ENCODE peak calls at places on chromosomes 2 and 18, in six cellular contexts. One of them, this sample, is unnamed.

GRCh38 chr2:58871469-58872142 is 630.5 kb upstream of the FANCL start:
- DNase-seq in HEK293T: peak
- DNase-seq in epithelial cell of esophagus: peak
- DNase-seq in dorsolateral prefrontal cortex: no peak
- DNase-seq in mesenteric fat pad: no peak
- DNase-seq in NCI-H510A: no peak
- DNase-seq in this sample: no peak

GRCh38 chr18:48023334-48024008 is 93.0 kb upstream of the SMAD2 start:
- DNase-seq in dorsolateral prefrontal cortex: no peak
- DNase-seq in NCI-H510A: peak
- DNase-seq in epithelial cell of esophagus: peak
- DNase-seq in HEK293T: peak
- DNase-seq in mesenteric fat pad: no peak
- DNase-seq in this sample: peak

GRCh38 chr18:22848618-22849017 is 84.5 kb upstream of the RBBP8 start:
- DNase-seq in NCI-H510A: no peak
- DNase-seq in dorsolateral prefrontal cortex: no peak
- DNase-seq in mesenteric fat pad: no peak
- DNase-seq in HEK293T: no peak
- DNase-seq in epithelial cell of esophagus: peak
- DNase-seq in this sample: no peak

GRCh38 chr2:201228271-201228911 is 31.9 kb upstream of the CASP8 start:
- DNase-seq in mesenteric fat pad: no peak
- DNase-seq in epithelial cell of esophagus: no peak
- DNase-seq in dorsolateral prefrontal cortex: no peak
- DNase-seq in HEK293T: no peak
- DNase-seq in NCI-H510A: no peak
- DNase-seq in this sample: peak

GRCh38 chr2:14743883-14744282 is 111.4 kb downstream of the LRATD1 start:
- DNase-seq in epithelial cell of esophagus: peak
- DNase-seq in dorsolateral prefrontal cortex: no peak
- DNase-seq in HEK293T: no peak
- DNase-seq in mesenteric fat pad: no peak
- DNase-seq in NCI-H510A: no peak
- DNase-seq in this sample: no peak

GRCh38 chr2:42547014-42547413 is 21.4 kb upstream of the MTA3 start:
- DNase-seq in HEK293T: no peak
- DNase-seq in dorsolateral prefrontal cortex: no peak
- DNase-seq in NCI-H510A: no peak
- DNase-seq in epithelial cell of esophagus: no peak
- DNase-seq in mesenteric fat pad: no peak
- DNase-seq in this sample: peak

GRCh38 chr2:96091141-96091710 is 25.1 kb downstream of the ADRA2B start:
- DNase-seq in dorsolateral prefrontal cortex: peak
- DNase-seq in NCI-H510A: no peak
- DNase-seq in mesenteric fat pad: no peak
- DNase-seq in HEK293T: no peak
- DNase-seq in epithelial cell of esophagus: no peak
- DNase-seq in this sample: no peak

GRCh38 chr18:10950080-10950875 is 199.1 kb downstream of the PIEZO2 start:
- DNase-seq in HEK293T: no peak
- DNase-seq in mesenteric fat pad: no peak
- DNase-seq in dorsolateral prefrontal cortex: no peak
- DNase-seq in NCI-H510A: no peak
- DNase-seq in epithelial cell of esophagus: no peak
- DNase-seq in this sample: no peak

GRCh38 chr18:51196116-51196810 is 1.2 kb downstream of the MEX3C start:
- DNase-seq in HEK293T: no peak
- DNase-seq in NCI-H510A: no peak
- DNase-seq in mesenteric fat pad: no peak
- DNase-seq in dorsolateral prefrontal cortex: peak
- DNase-seq in epithelial cell of esophagus: peak
- DNase-seq in this sample: no peak

GRCh38 chr18:56973487-56973886 is 173.4 kb upstream of the BOD1L2 start:
- DNase-seq in epithelial cell of esophagus: no peak
- DNase-seq in mesenteric fat pad: no peak
- DNase-seq in dorsolateral prefrontal cortex: no peak
- DNase-seq in HEK293T: no peak
- DNase-seq in NCI-H510A: no peak
- DNase-seq in this sample: no peak

GRCh38 chr2:133674433-133675331 is 106.4 kb upstream of the NCKAP5 start:
- DNase-seq in dorsolateral prefrontal cortex: peak
- DNase-seq in HEK293T: peak
- DNase-seq in NCI-H510A: peak
- DNase-seq in epithelial cell of esophagus: peak
- DNase-seq in mesenteric fat pad: no peak
- DNase-seq in this sample: peak